ENCODE peak calls at places on chromosomes 11 and 22, in ten cellular contexts. N is HFF-Myc; Q is activated naive CD4-positive, alpha-beta T cell treated with Interleukin-2 at 50 U/mL for 16 hours; T is CD4-positive, alpha-beta memory T cell; C is bronchial epithelial cell; R is GM13976; M is stomach; G is left colon; O is AG04450; D is LoVo. W is an unnamed sample.

GRCh38 chr11:19380375-19380774 is 139.6 kb upstream of the E2F8 start:
- DNase-seq in N (peak; percentile 72), Q (no peak), T (no peak), C (peak; percentile 94), R (no peak), M (no peak), G (no peak), O (no peak), D (peak; percentile 2), W (peak; percentile 65)

GRCh38 chr22:29207562-29208501 is 2.1 kb downstream of the EMID1 start:
- DNase-seq in N (no peak), Q (no peak), T (no peak), C (no peak), R (no peak), M (no peak), G (no peak), O (no peak), D (no peak), W (no peak)

GRCh38 chr11:46690702-46691101 is 9.7 kb downstream of the ARHGAP1 start:
- DNase-seq in N (no peak), Q (no peak), T (no peak), C (no peak), R (no peak), M (no peak), G (no peak), O (no peak), D (no peak), W (no peak)

GRCh38 chr22:36334081-36334831 is 53.5 kb downstream of the MYH9 start:
- DNase-seq in N (no peak), Q (peak; percentile 39), T (no peak), C (no peak), R (no peak), M (no peak), G (no peak), O (no peak), D (no peak), W (no peak)

GRCh38 chr11:16081756-16082531 is 274.4 kb downstream of the SOX6 start:
- DNase-seq in N (no peak), Q (no peak), T (no peak), C (no peak), R (no peak), M (no peak), G (no peak), O (no peak), D (no peak), W (no peak)

GRCh38 chr11:77602385-77603105 is 12.8 kb downstream of the AQP11 start:
- DNase-seq in N (no peak), Q (no peak), T (no peak), C (peak; percentile 95), R (no peak), M (no peak), G (no peak), O (peak; percentile 66), D (peak; percentile 74), W (no peak)

GRCh38 chr11:128409476-128409875 is 177.9 kb downstream of the ETS1 start:
- DNase-seq in N (no peak), Q (no peak), T (no peak), C (peak; percentile 98), R (no peak), M (no peak), G (no peak), O (peak; percentile 60), D (no peak), W (peak; percentile 17)

GRCh38 chr11:95585071-95585751 is 204.4 kb downstream of the FAM76B start:
- DNase-seq in N (no peak), Q (no peak), T (no peak), C (peak; percentile 71), R (no peak), M (no peak), G (no peak), O (no peak), D (no peak), W (no peak)

GRCh38 chr22:42078469-42079318 is 806 bp upstream of the SMDT1 start:
- DNase-seq in N (no peak), Q (no peak), T (no peak), C (no peak), R (no peak), M (no peak), G (peak; percentile 50), O (no peak), D (no peak), W (no peak)

GRCh38 chr11:68843052-68843561 is 1.4 kb upstream of the CPT1A start:
- DNase-seq in N (no peak), Q (peak; percentile 60), T (peak; percentile 57), C (no peak), R (peak; percentile 63), M (peak; percentile 63), G (peak; percentile 56), O (no peak), D (no peak), W (peak; percentile 62)

GRCh38 chr11:63811522-63811921 is 1.7 kb upstream of the SPINDOC start:
- DNase-seq in N (no peak), Q (no peak), T (no peak), C (no peak), R (no peak), M (no peak), G (no peak), O (no peak), D (no peak), W (no peak)

W was measured in adrenal gland.